ENCODE peak calls at places on chromosomes 5 and 9, in ten cellular contexts. One of them, this sample, is unnamed.

GRCh38 chr9:133163559-133164208 is at the start of gene GBGT1:
- DNase-seq in choroid plexus epithelial cell: peak
- DNase-seq in cerebellum: peak
- DNase-seq in LoVo: no peak
- DNase-seq in osteocyte: no peak
- DNase-seq in brain microvascular endothelial cell: no peak
- DNase-seq in NCI-H460: no peak
- DNase-seq in GM04504: no peak
- DNase-seq in ELR: peak
- DNase-seq in activated effector memory CD4-positive, alpha-beta T cell treated with Interleukin-2 at 50 U/mL for 16 hours: peak
- DNase-seq in this sample: peak

GRCh38 chr9:84781431-84781830 is 111.9 kb downstream of the NTRK2 start:
- DNase-seq in choroid plexus epithelial cell: peak
- DNase-seq in cerebellum: no peak
- DNase-seq in LoVo: peak
- DNase-seq in osteocyte: no peak
- DNase-seq in brain microvascular endothelial cell: peak
- DNase-seq in NCI-H460: no peak
- DNase-seq in GM04504: no peak
- DNase-seq in ELR: peak
- DNase-seq in activated effector memory CD4-positive, alpha-beta T cell treated with Interleukin-2 at 50 U/mL for 16 hours: no peak
- DNase-seq in this sample: peak

GRCh38 chr5:145385276-145385675 is 449.9 kb downstream of the PRELID2 start:
- DNase-seq in choroid plexus epithelial cell: no peak
- DNase-seq in cerebellum: no peak
- DNase-seq in LoVo: no peak
- DNase-seq in osteocyte: no peak
- DNase-seq in brain microvascular endothelial cell: no peak
- DNase-seq in NCI-H460: no peak
- DNase-seq in GM04504: no peak
- DNase-seq in ELR: no peak
- DNase-seq in activated effector memory CD4-positive, alpha-beta T cell treated with Interleukin-2 at 50 U/mL for 16 hours: no peak
- DNase-seq in this sample: no peak

GRCh38 chr5:57650360-57651069 is 167.9 kb upstream of the ACTBL2 start:
- DNase-seq in choroid plexus epithelial cell: peak
- DNase-seq in cerebellum: no peak
- DNase-seq in LoVo: peak
- DNase-seq in osteocyte: no peak
- DNase-seq in brain microvascular endothelial cell: peak
- DNase-seq in NCI-H460: peak
- DNase-seq in GM04504: peak
- DNase-seq in ELR: peak
- DNase-seq in activated effector memory CD4-positive, alpha-beta T cell treated with Interleukin-2 at 50 U/mL for 16 hours: no peak
- DNase-seq in this sample: peak

GRCh38 chr5:88952344-88952743 is 69.4 kb upstream of the MEF2C start:
- DNase-seq in choroid plexus epithelial cell: peak
- DNase-seq in cerebellum: no peak
- DNase-seq in LoVo: peak
- DNase-seq in osteocyte: no peak
- DNase-seq in brain microvascular endothelial cell: peak
- DNase-seq in NCI-H460: peak
- DNase-seq in GM04504: no peak
- DNase-seq in ELR: peak
- DNase-seq in activated effector memory CD4-positive, alpha-beta T cell treated with Interleukin-2 at 50 U/mL for 16 hours: no peak
- DNase-seq in this sample: peak

GRCh38 chr9:134687556-134687955 is 46.0 kb downstream of the COL5A1 start:
- DNase-seq in choroid plexus epithelial cell: no peak
- DNase-seq in cerebellum: no peak
- DNase-seq in LoVo: no peak
- DNase-seq in osteocyte: no peak
- DNase-seq in brain microvascular endothelial cell: no peak
- DNase-seq in NCI-H460: no peak
- DNase-seq in GM04504: no peak
- DNase-seq in ELR: no peak
- DNase-seq in activated effector memory CD4-positive, alpha-beta T cell treated with Interleukin-2 at 50 U/mL for 16 hours: no peak
- DNase-seq in this sample: no peak

GRCh38 chr5:136424835-136425694 is 59.7 kb upstream of the TRPC7 start:
- DNase-seq in choroid plexus epithelial cell: peak
- DNase-seq in cerebellum: peak
- DNase-seq in LoVo: peak
- DNase-seq in osteocyte: no peak
- DNase-seq in brain microvascular endothelial cell: peak
- DNase-seq in NCI-H460: peak
- DNase-seq in GM04504: peak
- DNase-seq in ELR: peak
- DNase-seq in activated effector memory CD4-positive, alpha-beta T cell treated with Interleukin-2 at 50 U/mL for 16 hours: no peak
- DNase-seq in this sample: peak

GRCh38 chr5:180135128-180135955 is 63.8 kb upstream of the RNF130 start:
- DNase-seq in choroid plexus epithelial cell: peak
- DNase-seq in cerebellum: peak
- DNase-seq in LoVo: no peak
- DNase-seq in osteocyte: peak
- DNase-seq in brain microvascular endothelial cell: peak
- DNase-seq in NCI-H460: no peak
- DNase-seq in GM04504: no peak
- DNase-seq in ELR: peak
- DNase-seq in activated effector memory CD4-positive, alpha-beta T cell treated with Interleukin-2 at 50 U/mL for 16 hours: no peak
- DNase-seq in this sample: no peak

GRCh38 chr9:111661150-111661801 is at the start of gene GNG10:
- DNase-seq in choroid plexus epithelial cell: peak
- DNase-seq in cerebellum: peak
- DNase-seq in LoVo: peak
- DNase-seq in osteocyte: peak
- DNase-seq in brain microvascular endothelial cell: peak
- DNase-seq in NCI-H460: peak
- DNase-seq in GM04504: peak
- DNase-seq in ELR: peak
- DNase-seq in activated effector memory CD4-positive, alpha-beta T cell treated with Interleukin-2 at 50 U/mL for 16 hours: peak
- DNase-seq in this sample: peak

GRCh38 chr9:72412483-72413040 is 47.6 kb upstream of the ZFAND5 start:
- DNase-seq in choroid plexus epithelial cell: no peak
- DNase-seq in cerebellum: no peak
- DNase-seq in LoVo: no peak
- DNase-seq in osteocyte: no peak
- DNase-seq in brain microvascular endothelial cell: no peak
- DNase-seq in NCI-H460: no peak
- DNase-seq in GM04504: no peak
- DNase-seq in ELR: no peak
- DNase-seq in activated effector memory CD4-positive, alpha-beta T cell treated with Interleukin-2 at 50 U/mL for 16 hours: no peak
- DNase-seq in this sample: no peak

GRCh38 chr9:35526087-35526801 is 36.3 kb downstream of the RUSC2 start:
- DNase-seq in choroid plexus epithelial cell: peak
- DNase-seq in cerebellum: no peak
- DNase-seq in LoVo: no peak
- DNase-seq in osteocyte: no peak
- DNase-seq in brain microvascular endothelial cell: peak
- DNase-seq in NCI-H460: no peak
- DNase-seq in GM04504: no peak
- DNase-seq in ELR: peak
- DNase-seq in activated effector memory CD4-positive, alpha-beta T cell treated with Interleukin-2 at 50 U/mL for 16 hours: no peak
- DNase-seq in this sample: no peak

GRCh38 chr9:136618578-136619547 is 43.9 kb upstream of the EGFL7 start:
- DNase-seq in choroid plexus epithelial cell: no peak
- DNase-seq in cerebellum: no peak
- DNase-seq in LoVo: no peak
- DNase-seq in osteocyte: no peak
- DNase-seq in brain microvascular endothelial cell: no peak
- DNase-seq in NCI-H460: no peak
- DNase-seq in GM04504: no peak
- DNase-seq in ELR: no peak
- DNase-seq in activated effector memory CD4-positive, alpha-beta T cell treated with Interleukin-2 at 50 U/mL for 16 hours: no peak
- DNase-seq in this sample: no peak

GRCh38 chr9:36325081-36325828 is 67.0 kb upstream of the GNE start:
- DNase-seq in choroid plexus epithelial cell: no peak
- DNase-seq in cerebellum: no peak
- DNase-seq in LoVo: no peak
- DNase-seq in osteocyte: no peak
- DNase-seq in brain microvascular endothelial cell: no peak
- DNase-seq in NCI-H460: no peak
- DNase-seq in GM04504: no peak
- DNase-seq in ELR: no peak
- DNase-seq in activated effector memory CD4-positive, alpha-beta T cell treated with Interleukin-2 at 50 U/mL for 16 hours: no peak
- DNase-seq in this sample: no peak

GRCh38 chr9:109889456-109889855 is 109.5 kb downstream of the PALM2AKAP2 start:
- DNase-seq in choroid plexus epithelial cell: no peak
- DNase-seq in cerebellum: no peak
- DNase-seq in LoVo: no peak
- DNase-seq in osteocyte: no peak
- DNase-seq in brain microvascular endothelial cell: no peak
- DNase-seq in NCI-H460: no peak
- DNase-seq in GM04504: no peak
- DNase-seq in ELR: no peak
- DNase-seq in activated effector memory CD4-positive, alpha-beta T cell treated with Interleukin-2 at 50 U/mL for 16 hours: no peak
- DNase-seq in this sample: no peak

This sample was measured in left kidney.